ENCODE peak calls at places on chromosomes 12 and 14, in four cellular contexts. E is K562, Q is HL-60, N is GM12878. Z is an unnamed sample.

GRCh38 chr12:17992002-17992656 is 97.9 kb downstream of the RERGL start:
- DNase-seq in E (peak; percentile 9), N (peak; percentile 15), Q (peak; percentile 30), Z (peak; percentile 3)

GRCh38 chr12:59431266-59431665 is 164.6 kb upstream of the SLC16A7 start:
- DNase-seq in N (no peak), E (no peak), Q (no peak), Z (no peak)

GRCh38 chr14:96512122-96512521 is 9.9 kb downstream of the PAPOLA start:
- DNase-seq in Q (no peak), N (no peak), E (no peak), Z (no peak)

GRCh38 chr14:105420976-105421674 is 1.5 kb downstream of the MTA1 start:
- DNase-seq in N (no peak), Q (no peak), E (no peak), Z (no peak)

GRCh38 chr12:4440187-4440941 is 5.3 kb downstream of the FGF6 start:
- DNase-seq in E (no peak), N (no peak), Q (no peak), Z (no peak)

GRCh38 chr12:129152291-129153075 is 299.2 kb downstream of the GLT1D1 start:
- DNase-seq in Q (no peak), E (no peak), N (no peak), Z (no peak)

GRCh38 chr12:20415641-20416040 is 47.3 kb downstream of the PDE3A start:
- DNase-seq in Q (no peak), N (no peak), E (no peak), Z (no peak)

GRCh38 chr12:74119811-74120362 is 417.7 kb upstream of the ATXN7L3B start:
- DNase-seq in Q (no peak), E (no peak), N (no peak), Z (no peak)

GRCh38 chr12:43252585-43252984 is 299.4 kb downstream of the ADAMTS20 start:
- DNase-seq in Q (no peak), N (no peak), E (no peak), Z (no peak)

GRCh38 chr12:109893250-109893995 is 6.7 kb upstream of the TCHP start:
- DNase-seq in E (no peak), N (no peak), Q (no peak), Z (no peak)

GRCh38 chr12:98699568-98699967 is 54.5 kb downstream of the APAF1 start:
- DNase-seq in Q (peak; percentile 36), N (no peak), E (no peak), Z (no peak)

GRCh38 chr12:98696036-98696646 is 51.1 kb downstream of the APAF1 start:
- DNase-seq in N (no peak), E (no peak), Q (no peak), Z (no peak)

GRCh38 chr12:98697209-98697608 is 52.1 kb downstream of the APAF1 start:
- DNase-seq in N (no peak), Q (no peak), E (no peak), Z (no peak)

GRCh38 chr12:98698603-98699463 is 53.7 kb downstream of the APAF1 start:
- DNase-seq in Q (peak; percentile 65), N (peak; percentile 38), E (peak; percentile 37), Z (peak; percentile 25)

GRCh38 chr12:98701166-98701565 is 56.1 kb downstream of the APAF1 start:
- DNase-seq in N (no peak), Q (no peak), E (no peak), Z (no peak)
- TF ChIP-seq POLR2AphosphoS5 in N (no peak), Q (no peak), E (no peak), Z (no peak)

GRCh38 chr14:32332415-32333116 is 3.5 kb downstream of the AKAP6 start:
- DNase-seq in N (no peak), E (no peak), Q (no peak), Z (no peak)
- TF ChIP-seq SPI1 in N (no peak), E (no peak), Q (no peak), Z (no peak)

DNA sequence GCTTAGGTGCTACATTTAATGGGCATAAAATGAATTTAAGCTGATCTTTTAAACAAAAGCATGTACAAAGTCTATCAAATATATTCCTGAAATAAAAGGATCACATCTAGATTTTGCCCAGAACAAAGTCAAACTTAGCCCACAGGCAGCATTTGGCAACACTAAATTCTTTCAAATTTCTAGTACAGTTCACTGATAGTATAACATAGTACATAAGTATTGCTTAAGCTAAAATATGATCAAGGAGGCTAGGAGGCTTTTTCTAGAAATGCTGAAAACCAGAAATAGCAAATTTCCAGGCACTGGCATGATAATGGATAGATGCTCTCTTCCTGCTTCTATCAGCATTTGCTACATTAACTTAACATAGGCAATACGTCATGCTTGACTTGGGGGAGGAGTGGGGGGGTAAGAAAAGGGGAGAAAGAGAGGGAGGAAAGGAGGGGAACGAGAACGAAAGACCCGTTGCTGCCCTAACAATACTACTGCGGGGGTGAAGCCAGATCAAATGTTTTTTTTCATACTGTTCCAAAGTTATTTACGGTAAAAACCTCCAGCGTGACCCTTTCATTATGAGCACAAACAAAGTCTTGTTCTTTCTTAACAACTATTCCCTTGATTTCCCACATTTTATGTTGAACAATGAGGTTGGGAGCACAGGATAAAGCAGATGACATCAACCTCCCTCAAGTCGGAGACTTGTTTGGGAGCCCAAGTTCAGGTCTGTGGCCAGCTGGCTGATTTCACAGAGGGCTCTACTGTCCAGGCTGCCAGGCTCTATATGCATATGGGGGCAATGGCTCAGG is 10.6 kb downstream of the TMED10 start:
- DNase-seq in E (no peak), Q (no peak), N (no peak), Z (no peak)
- TF ChIP-seq POLR2AphosphoS5 in E (no peak), Q (no peak), N (no peak), Z (no peak)

DNA sequence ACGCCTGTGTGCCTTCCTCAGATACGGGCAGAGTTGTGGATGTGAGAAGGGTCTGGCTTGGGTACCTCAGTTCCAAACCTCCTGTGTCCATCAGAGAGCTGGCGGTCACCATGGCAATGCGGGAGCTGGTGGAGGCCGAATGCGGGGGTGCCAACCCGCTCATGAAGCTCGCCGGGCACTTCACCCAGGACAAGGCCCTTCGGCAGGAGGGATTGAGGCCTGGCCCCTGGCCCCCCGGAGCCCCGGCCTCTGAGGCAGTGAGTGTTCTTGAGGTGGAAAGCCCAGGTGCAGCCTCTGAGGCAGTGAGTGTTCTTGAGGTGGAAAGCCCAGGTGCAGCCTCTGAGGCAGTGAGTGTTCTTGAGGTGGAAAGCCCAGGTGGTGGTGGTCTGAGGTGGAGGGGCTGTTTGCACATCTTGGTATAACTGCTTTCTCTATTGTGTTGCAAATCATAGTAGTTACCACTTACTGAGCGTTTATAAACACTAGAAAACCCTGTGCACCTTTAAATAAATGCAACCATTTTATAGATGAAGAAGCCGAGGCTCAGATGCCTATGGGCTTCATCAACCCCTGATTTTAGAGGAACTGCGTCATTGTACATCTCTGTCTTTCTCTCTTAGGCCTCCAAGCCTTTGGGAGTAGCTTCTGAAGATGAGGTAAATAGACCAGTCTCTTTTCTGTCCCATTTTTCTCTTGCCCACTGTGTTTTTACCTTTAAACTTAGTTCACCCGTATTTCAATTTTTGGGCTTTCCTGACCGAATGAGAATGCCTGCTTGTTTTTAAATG is 976 bp downstream of the PEX5 start:
- DNase-seq in N (no peak), Q (no peak), E (no peak), Z (peak; percentile 15)
- TF ChIP-seq SPI1 in N (peak; percentile 14), Q (peak; percentile 28), E (no peak), Z (peak; percentile 33)

GRCh38 chr12:53538209-53538689 is 31.0 kb upstream of the NPFF start:
- DNase-seq in E (no peak), Q (no peak), N (no peak), Z (no peak)
- TF ChIP-seq POLR2AphosphoS5 in E (no peak), Q (no peak), N (no peak), Z (no peak)

GRCh38 chr12:123024819-123025391 is 44.4 kb downstream of the ARL6IP4 start:
- DNase-seq in N (no peak), E (no peak), Q (no peak), Z (no peak)
- TF ChIP-seq SPI1 in N (no peak), E (no peak), Q (no peak), Z (no peak)